ENCODE peak calls at places on chromosomes 12 and 14, in nine cellular contexts. One of them, this sample, is unnamed.

GRCh38 chr12:46430340-46430948 is 57.9 kb upstream of the SLC38A2 start:
- DNase-seq in ascending aorta: no peak
- DNase-seq in Peyer's patch: no peak
- DNase-seq in endodermal cell: no peak
- DNase-seq in uterus: no peak
- DNase-seq in dorsolateral prefrontal cortex: no peak
- DNase-seq in Caco-2: peak
- DNase-seq in fibroblast of lung: peak
- DNase-seq in PC-9: peak
- DNase-seq in this sample: peak

GRCh38 chr12:32440120-32440865 is 40.9 kb downstream of the FGD4 start:
- DNase-seq in fibroblast of lung: no peak
- DNase-seq in PC-9: peak
- DNase-seq in endodermal cell: no peak
- DNase-seq in Peyer's patch: no peak
- DNase-seq in ascending aorta: no peak
- DNase-seq in dorsolateral prefrontal cortex: no peak
- DNase-seq in uterus: no peak
- DNase-seq in Caco-2: no peak
- DNase-seq in this sample: no peak

GRCh38 chr14:75989134-75989533 is 3.6 kb downstream of the IFT43 start:
- DNase-seq in uterus: peak
- DNase-seq in Caco-2: no peak
- DNase-seq in dorsolateral prefrontal cortex: no peak
- DNase-seq in fibroblast of lung: peak
- DNase-seq in Peyer's patch: no peak
- DNase-seq in PC-9: no peak
- DNase-seq in endodermal cell: no peak
- DNase-seq in ascending aorta: no peak
- DNase-seq in this sample: no peak

GRCh38 chr12:124442772-124443445 is 124.5 kb downstream of the NCOR2 start:
- DNase-seq in Caco-2: no peak
- DNase-seq in uterus: peak
- DNase-seq in endodermal cell: no peak
- DNase-seq in ascending aorta: no peak
- DNase-seq in fibroblast of lung: no peak
- DNase-seq in dorsolateral prefrontal cortex: no peak
- DNase-seq in PC-9: no peak
- DNase-seq in Peyer's patch: no peak
- DNase-seq in this sample: no peak

GRCh38 chr12:124423683-124424515 is 129.0 kb downstream of the RFLNA start:
- DNase-seq in dorsolateral prefrontal cortex: no peak
- DNase-seq in ascending aorta: no peak
- DNase-seq in Caco-2: no peak
- DNase-seq in Peyer's patch: no peak
- DNase-seq in PC-9: no peak
- DNase-seq in uterus: no peak
- DNase-seq in endodermal cell: no peak
- DNase-seq in fibroblast of lung: no peak
- DNase-seq in this sample: no peak

GRCh38 chr14:51873221-51873893 is 12.9 kb downstream of the GNG2 start:
- DNase-seq in Caco-2: no peak
- DNase-seq in ascending aorta: no peak
- DNase-seq in fibroblast of lung: peak
- DNase-seq in dorsolateral prefrontal cortex: no peak
- DNase-seq in PC-9: peak
- DNase-seq in endodermal cell: no peak
- DNase-seq in Peyer's patch: no peak
- DNase-seq in uterus: no peak
- DNase-seq in this sample: peak

GRCh38 chr12:60494249-60494648 is 898.4 kb downstream of the SLC16A7 start:
- DNase-seq in PC-9: no peak
- DNase-seq in dorsolateral prefrontal cortex: no peak
- DNase-seq in Caco-2: peak
- DNase-seq in Peyer's patch: no peak
- DNase-seq in fibroblast of lung: peak
- DNase-seq in uterus: no peak
- DNase-seq in ascending aorta: no peak
- DNase-seq in endodermal cell: no peak
- DNase-seq in this sample: peak

GRCh38 chr12:23895792-23896218 is 53.7 kb downstream of the SOX5 start:
- DNase-seq in fibroblast of lung: no peak
- DNase-seq in endodermal cell: peak
- DNase-seq in Peyer's patch: no peak
- DNase-seq in uterus: no peak
- DNase-seq in Caco-2: no peak
- DNase-seq in ascending aorta: no peak
- DNase-seq in PC-9: no peak
- DNase-seq in dorsolateral prefrontal cortex: no peak
- DNase-seq in this sample: no peak

GRCh38 chr12:28027947-28028724 is 55.6 kb upstream of the PTHLH start:
- DNase-seq in Peyer's patch: no peak
- DNase-seq in fibroblast of lung: peak
- DNase-seq in endodermal cell: no peak
- DNase-seq in dorsolateral prefrontal cortex: no peak
- DNase-seq in PC-9: peak
- DNase-seq in ascending aorta: no peak
- DNase-seq in Caco-2: no peak
- DNase-seq in uterus: no peak
- DNase-seq in this sample: no peak

GRCh38 chr14:30496852-30497251 is 62.1 kb upstream of the G2E3 start:
- DNase-seq in PC-9: no peak
- DNase-seq in fibroblast of lung: no peak
- DNase-seq in Peyer's patch: no peak
- DNase-seq in dorsolateral prefrontal cortex: no peak
- DNase-seq in uterus: no peak
- DNase-seq in ascending aorta: no peak
- DNase-seq in endodermal cell: no peak
- DNase-seq in Caco-2: no peak
- DNase-seq in this sample: no peak

GRCh38 chr14:77007975-77008421 is 20.5 kb downstream of the IRF2BPL start:
- DNase-seq in fibroblast of lung: no peak
- DNase-seq in Peyer's patch: no peak
- DNase-seq in endodermal cell: no peak
- DNase-seq in PC-9: peak
- DNase-seq in uterus: peak
- DNase-seq in ascending aorta: peak
- DNase-seq in Caco-2: peak
- DNase-seq in dorsolateral prefrontal cortex: no peak
- DNase-seq in this sample: no peak

GRCh38 chr12:32183646-32184045 is 77.0 kb downstream of the BICD1 start:
- DNase-seq in dorsolateral prefrontal cortex: no peak
- DNase-seq in ascending aorta: no peak
- DNase-seq in fibroblast of lung: no peak
- DNase-seq in PC-9: no peak
- DNase-seq in uterus: no peak
- DNase-seq in Caco-2: peak
- DNase-seq in endodermal cell: no peak
- DNase-seq in Peyer's patch: no peak
- DNase-seq in this sample: no peak

GRCh38 chr12:227286-227915 is 13.4 kb upstream of the SLC6A12 start:
- DNase-seq in ascending aorta: no peak
- DNase-seq in dorsolateral prefrontal cortex: no peak
- DNase-seq in Peyer's patch: no peak
- DNase-seq in endodermal cell: peak
- DNase-seq in fibroblast of lung: no peak
- DNase-seq in Caco-2: no peak
- DNase-seq in PC-9: no peak
- DNase-seq in uterus: peak
- DNase-seq in this sample: no peak

GRCh38 chr14:105738638-105739037 is 212.3 kb downstream of the TMEM121 start:
- DNase-seq in fibroblast of lung: no peak
- DNase-seq in Peyer's patch: no peak
- DNase-seq in ascending aorta: no peak
- DNase-seq in PC-9: no peak
- DNase-seq in uterus: no peak
- DNase-seq in endodermal cell: no peak
- DNase-seq in dorsolateral prefrontal cortex: no peak
- DNase-seq in Caco-2: no peak
- DNase-seq in this sample: peak

GRCh38 chr12:32743264-32743663 is 12.4 kb downstream of the YARS2 start:
- DNase-seq in Peyer's patch: no peak
- DNase-seq in PC-9: no peak
- DNase-seq in endodermal cell: no peak
- DNase-seq in ascending aorta: no peak
- DNase-seq in uterus: no peak
- DNase-seq in dorsolateral prefrontal cortex: no peak
- DNase-seq in fibroblast of lung: no peak
- DNase-seq in Caco-2: no peak
- DNase-seq in this sample: no peak

GRCh38 chr14:87643005-87643404 is 350.0 kb downstream of the GALC start:
- DNase-seq in Caco-2: no peak
- DNase-seq in uterus: peak
- DNase-seq in dorsolateral prefrontal cortex: no peak
- DNase-seq in endodermal cell: no peak
- DNase-seq in fibroblast of lung: no peak
- DNase-seq in ascending aorta: no peak
- DNase-seq in Peyer's patch: no peak
- DNase-seq in PC-9: no peak
- DNase-seq in this sample: no peak

GRCh38 chr12:28563286-28563685 is 373.0 kb downstream of the CCDC91 start:
- DNase-seq in ascending aorta: no peak
- DNase-seq in Peyer's patch: no peak
- DNase-seq in PC-9: no peak
- DNase-seq in uterus: no peak
- DNase-seq in fibroblast of lung: no peak
- DNase-seq in endodermal cell: no peak
- DNase-seq in dorsolateral prefrontal cortex: no peak
- DNase-seq in Caco-2: no peak
- DNase-seq in this sample: no peak

GRCh38 chr12:88579941-88580871 is at the start of gene KITLG:
- DNase-seq in PC-9: peak
- DNase-seq in uterus: peak
- DNase-seq in Caco-2: peak
- DNase-seq in Peyer's patch: peak
- DNase-seq in dorsolateral prefrontal cortex: peak
- DNase-seq in ascending aorta: peak
- DNase-seq in endodermal cell: peak
- DNase-seq in fibroblast of lung: peak
- DNase-seq in this sample: peak

GRCh38 chr12:112153181-112153899 is 28.0 kb downstream of the TRAFD1 start:
- DNase-seq in endodermal cell: peak
- DNase-seq in Caco-2: no peak
- DNase-seq in PC-9: no peak
- DNase-seq in fibroblast of lung: no peak
- DNase-seq in Peyer's patch: no peak
- DNase-seq in dorsolateral prefrontal cortex: no peak
- DNase-seq in ascending aorta: no peak
- DNase-seq in uterus: no peak
- DNase-seq in this sample: no peak

DNA sequence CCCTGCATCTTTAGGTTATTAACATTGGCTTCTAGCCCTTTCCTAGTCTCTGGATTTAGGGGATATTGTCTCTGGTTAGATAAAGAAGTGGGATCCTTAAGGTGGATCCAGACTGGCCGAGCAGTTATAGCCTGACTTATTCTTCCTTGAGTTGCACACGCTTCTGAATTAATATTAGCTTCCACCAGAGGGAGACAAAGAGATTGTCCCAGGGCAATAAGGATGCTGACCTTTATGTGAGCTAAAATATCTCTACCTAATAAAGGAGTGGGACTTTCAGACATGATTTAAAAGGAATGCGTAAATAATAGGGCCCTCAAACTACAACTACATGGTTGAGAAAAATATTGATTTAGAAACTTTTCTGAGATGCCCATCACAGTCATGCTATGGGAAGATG is 139.7 kb downstream of the SLCO1B3 start:
- DNase-seq in uterus: no peak
- DNase-seq in dorsolateral prefrontal cortex: no peak
- DNase-seq in Caco-2: peak
- DNase-seq in endodermal cell: no peak
- DNase-seq in fibroblast of lung: no peak
- DNase-seq in Peyer's patch: no peak
- DNase-seq in ascending aorta: no peak
- DNase-seq in PC-9: no peak
- DNase-seq in this sample: peak
- TF ChIP-seq CTCF in uterus: no peak
- TF ChIP-seq CTCF in dorsolateral prefrontal cortex: peak
- TF ChIP-seq CTCF in Caco-2: peak
- TF ChIP-seq CTCF in endodermal cell: peak
- TF ChIP-seq CTCF in fibroblast of lung: no peak
- TF ChIP-seq CTCF in Peyer's patch: peak
- TF ChIP-seq CTCF in ascending aorta: peak
- TF ChIP-seq CTCF in PC-9: peak
- TF ChIP-seq CTCF in this sample: peak

DNA sequence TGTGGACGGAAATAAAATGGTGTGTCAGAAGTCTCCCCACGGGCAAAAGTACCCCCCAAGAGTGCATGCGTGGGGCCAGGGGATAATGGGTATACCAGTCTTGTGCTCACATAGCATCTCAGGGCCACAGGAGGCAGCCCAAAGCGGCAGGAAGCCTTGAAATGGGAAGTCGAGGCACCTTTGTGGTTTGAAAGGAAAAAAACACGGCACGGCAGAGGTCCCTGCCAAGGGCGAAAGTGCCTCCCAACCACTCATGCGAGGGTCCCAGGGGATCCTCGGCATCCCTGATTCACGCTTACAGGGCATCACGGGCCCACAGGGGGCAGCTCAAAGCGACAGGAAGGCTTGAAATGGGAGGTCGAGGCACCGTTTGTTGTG is 583.2 kb downstream of the ALG10 start:
- DNase-seq in dorsolateral prefrontal cortex: no peak
- DNase-seq in Peyer's patch: peak
- DNase-seq in endodermal cell: no peak
- DNase-seq in fibroblast of lung: no peak
- DNase-seq in uterus: no peak
- DNase-seq in Caco-2: no peak
- DNase-seq in ascending aorta: no peak
- DNase-seq in PC-9: no peak
- DNase-seq in this sample: no peak
- H3K4me3 ChIP-seq in dorsolateral prefrontal cortex: no peak
- H3K4me3 ChIP-seq in Peyer's patch: no peak
- H3K4me3 ChIP-seq in endodermal cell: no peak
- H3K4me3 ChIP-seq in fibroblast of lung: no peak
- H3K4me3 ChIP-seq in uterus: no peak
- H3K4me3 ChIP-seq in Caco-2: no peak
- H3K4me3 ChIP-seq in ascending aorta: no peak
- H3K4me3 ChIP-seq in PC-9: no peak
- H3K4me3 ChIP-seq in this sample: no peak

DNA sequence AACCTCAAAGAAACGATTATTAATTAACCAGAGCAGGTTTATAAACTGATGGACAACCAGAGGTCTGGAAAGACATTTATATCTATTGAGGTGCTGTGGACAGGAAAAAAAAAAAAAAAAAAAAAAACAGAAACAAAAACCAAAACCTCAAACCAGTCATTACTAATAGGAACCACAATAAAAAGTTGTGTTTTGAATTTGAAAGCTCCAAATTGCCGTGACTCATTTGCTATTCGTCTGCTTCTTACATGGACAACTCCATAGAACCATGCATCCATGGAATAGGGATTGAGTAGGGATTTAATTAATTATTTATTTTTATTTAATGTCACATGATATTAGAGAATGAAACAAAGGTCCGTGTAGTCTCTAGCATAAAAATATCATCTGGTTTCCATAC is 134.1 kb upstream of the SSTR1 start:
- DNase-seq in uterus: no peak
- DNase-seq in fibroblast of lung: no peak
- DNase-seq in endodermal cell: no peak
- DNase-seq in Caco-2: no peak
- DNase-seq in Peyer's patch: no peak
- DNase-seq in PC-9: no peak
- DNase-seq in ascending aorta: no peak
- DNase-seq in dorsolateral prefrontal cortex: no peak
- DNase-seq in this sample: no peak
- TF ChIP-seq CTCF in uterus: no peak
- TF ChIP-seq CTCF in fibroblast of lung: no peak
- TF ChIP-seq CTCF in endodermal cell: no peak
- TF ChIP-seq CTCF in Caco-2: no peak
- TF ChIP-seq CTCF in Peyer's patch: no peak
- TF ChIP-seq CTCF in PC-9: no peak
- TF ChIP-seq CTCF in ascending aorta: no peak
- TF ChIP-seq CTCF in dorsolateral prefrontal cortex: no peak
- TF ChIP-seq CTCF in this sample: no peak

GRCh38 chr12:54356951-54357356 is 7.3 kb downstream of the GPR84 start:
- DNase-seq in fibroblast of lung: no peak
- DNase-seq in dorsolateral prefrontal cortex: no peak
- DNase-seq in PC-9: no peak
- DNase-seq in uterus: no peak
- DNase-seq in ascending aorta: no peak
- DNase-seq in Caco-2: no peak
- DNase-seq in Peyer's patch: no peak
- DNase-seq in endodermal cell: peak
- DNase-seq in this sample: no peak
- H3K4me3 ChIP-seq in fibroblast of lung: no peak
- H3K4me3 ChIP-seq in dorsolateral prefrontal cortex: no peak
- H3K4me3 ChIP-seq in PC-9: no peak
- H3K4me3 ChIP-seq in uterus: no peak
- H3K4me3 ChIP-seq in ascending aorta: no peak
- H3K4me3 ChIP-seq in Caco-2: no peak
- H3K4me3 ChIP-seq in Peyer's patch: no peak
- H3K4me3 ChIP-seq in endodermal cell: peak
- H3K4me3 ChIP-seq in this sample: no peak